ENCODE peak calls at places on chromosomes 12 and 14, in nine cellular contexts. P, G, N, H, O, J, I, S and Y are unnamed samples.

GRCh38 chr12:98594050-98594853 is 766 bp downstream of the SLC25A3 start:
- DNase-seq in P (no peak), N (peak), O (no peak), G (peak), S (no peak), I (no peak), H (no peak), J (no peak), Y (peak)

GRCh38 chr14:44396226-44396625 is 110.9 kb downstream of the FSCB start:
- DNase-seq in S (no peak), H (no peak), N (no peak), P (no peak), I (no peak), J (no peak), O (no peak), G (no peak), Y (no peak)

GRCh38 chr14:50260511-50260910 is 29.1 kb upstream of the SOS2 start:
- DNase-seq in J (no peak), G (peak), P (no peak), N (no peak), O (peak), I (peak), H (no peak), S (no peak), Y (no peak)

GRCh38 chr12:95700316-95700785 is 90.2 kb downstream of the NTN4 start:
- DNase-seq in I (no peak), S (no peak), G (peak), P (no peak), O (peak), H (no peak), N (no peak), J (peak), Y (no peak)

GRCh38 chr14:73591690-73592448 is at the start of gene ACOT4:
- DNase-seq in J (peak), I (no peak), N (peak), G (peak), H (no peak), S (no peak), P (no peak), O (peak), Y (peak)

GRCh38 chr14:104014764-104015163 is 70.7 kb upstream of the ASPG start:
- DNase-seq in N (no peak), H (no peak), J (no peak), O (no peak), G (no peak), I (no peak), S (no peak), P (no peak), Y (no peak)

GRCh38 chr12:77349703-77350102 is 284.3 kb upstream of the E2F7 start:
- DNase-seq in H (no peak), I (no peak), O (no peak), P (no peak), J (no peak), G (no peak), N (no peak), S (no peak), Y (no peak)

GRCh38 chr12:130431176-130431575 is 93.5 kb downstream of the PIWIL1 start:
- DNase-seq in P (no peak), J (no peak), N (no peak), O (no peak), H (no peak), I (no peak), G (no peak), S (no peak), Y (no peak)

GRCh38 chr12:51911788-51912711 is 4.7 kb downstream of the ACVRL1 start:
- DNase-seq in N (no peak), O (peak), J (no peak), G (peak), P (no peak), I (no peak), S (no peak), H (no peak), Y (no peak)

GRCh38 chr12:52058631-52059324 is 7.5 kb downstream of the NR4A1 start:
- DNase-seq in P (no peak), S (peak), O (peak), G (no peak), J (no peak), I (no peak), N (no peak), H (no peak), Y (no peak)

GRCh38 chr12:111035578-111036301 is 115.4 kb upstream of the MYL2 start:
- DNase-seq in H (no peak), S (no peak), P (no peak), G (no peak), I (no peak), O (no peak), N (no peak), J (no peak), Y (no peak)

GRCh38 chr12:3200032-3200617 is 122.9 kb downstream of the TSPAN9 start:
- DNase-seq in N (peak), O (peak), S (peak), H (no peak), I (no peak), P (no peak), G (no peak), J (no peak), Y (no peak)
- TF ChIP-seq POLR2A in N (no peak), O (peak), S (no peak), H (no peak), I (no peak), P (no peak), G (no peak), J (no peak), Y (no peak)

DNA sequence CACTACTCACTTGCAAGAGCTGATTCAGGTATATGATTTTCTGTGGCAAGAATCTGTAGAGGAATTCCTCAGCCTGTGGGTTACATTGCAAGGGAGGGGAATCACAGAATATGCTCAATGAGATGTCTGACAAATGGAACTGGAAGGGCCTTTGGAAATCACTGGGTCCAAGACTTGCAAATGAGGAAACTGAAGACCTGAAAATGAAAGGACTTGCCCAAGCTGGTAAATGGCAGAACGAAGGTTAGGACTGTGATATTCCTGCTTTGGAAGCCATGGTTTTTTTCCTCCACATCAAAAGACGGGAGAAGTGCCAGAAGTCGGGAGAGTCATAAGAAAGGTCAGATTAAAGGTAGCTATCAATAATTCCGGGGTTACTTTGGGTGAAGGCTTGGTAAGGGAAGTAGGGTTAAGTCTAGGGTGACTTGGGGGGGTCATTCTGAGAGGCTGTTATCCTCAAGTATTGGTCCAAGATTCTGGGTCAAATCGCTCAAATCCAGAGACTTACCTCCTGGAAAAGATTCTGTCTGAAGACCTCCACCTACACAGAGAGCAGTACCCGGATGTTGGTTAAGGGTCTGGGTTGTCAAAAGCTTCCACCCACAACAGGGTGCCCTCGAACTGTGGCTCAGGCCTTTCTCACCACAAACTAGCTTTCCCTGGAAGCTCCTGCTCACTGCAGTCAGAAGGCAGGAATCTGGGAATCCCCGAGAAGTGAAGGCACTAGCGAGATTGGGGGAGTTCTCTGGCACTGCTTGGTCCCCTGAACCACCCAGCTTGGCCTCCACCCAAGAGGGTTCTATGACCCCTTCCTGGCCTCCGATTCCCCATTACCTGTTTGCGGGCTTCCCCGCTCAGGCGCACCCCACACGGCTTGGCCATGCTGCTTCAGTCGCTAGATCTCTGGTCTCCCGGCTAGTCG is at the start of gene PSME2:
- DNase-seq in H (no peak), O (peak), S (no peak), G (peak), N (no peak), I (no peak), J (no peak), P (no peak), Y (no peak)
- TF ChIP-seq POLR2A in H (no peak), O (peak), S (no peak), G (peak), N (peak), I (peak), J (peak), P (no peak), Y (no peak)

GRCh38 chr12:1594295-1595025 is at the start of gene FBXL14:
- DNase-seq in I (peak), H (peak), J (peak), G (peak), N (peak), S (peak), P (no peak), O (peak), Y (peak)
- TF ChIP-seq POLR2A in I (peak), H (no peak), J (peak), G (peak), N (no peak), S (peak), P (no peak), O (no peak), Y (no peak)

GRCh38 chr14:99793213-99794155 is at the start of gene EML1:
- DNase-seq in S (peak), J (peak), N (peak), H (no peak), P (no peak), I (peak), G (peak), O (peak), Y (peak)
- TF ChIP-seq POLR2A in S (no peak), J (no peak), N (peak), H (no peak), P (no peak), I (no peak), G (no peak), O (peak), Y (no peak)

GRCh38 chr12:93587601-93588000 is 15.1 kb downstream of the SOCS2 start:
- DNase-seq in J (no peak), N (no peak), I (no peak), P (no peak), O (no peak), G (peak), H (no peak), S (no peak), Y (no peak)

GRCh38 chr12:93593833-93594232 is 21.4 kb downstream of the SOCS2 start:
- DNase-seq in H (no peak), O (no peak), J (no peak), G (no peak), S (no peak), I (no peak), N (no peak), P (no peak), Y (no peak)

GRCh38 chr12:93592641-93593396 is 20.3 kb downstream of the SOCS2 start:
- DNase-seq in O (no peak), P (no peak), G (no peak), N (no peak), J (no peak), H (no peak), S (no peak), I (no peak), Y (no peak)

GRCh38 chr12:93594766-93595165 is 22.3 kb downstream of the SOCS2 start:
- DNase-seq in J (no peak), S (no peak), N (no peak), H (no peak), G (no peak), O (no peak), I (no peak), P (no peak), Y (no peak)

DNA sequence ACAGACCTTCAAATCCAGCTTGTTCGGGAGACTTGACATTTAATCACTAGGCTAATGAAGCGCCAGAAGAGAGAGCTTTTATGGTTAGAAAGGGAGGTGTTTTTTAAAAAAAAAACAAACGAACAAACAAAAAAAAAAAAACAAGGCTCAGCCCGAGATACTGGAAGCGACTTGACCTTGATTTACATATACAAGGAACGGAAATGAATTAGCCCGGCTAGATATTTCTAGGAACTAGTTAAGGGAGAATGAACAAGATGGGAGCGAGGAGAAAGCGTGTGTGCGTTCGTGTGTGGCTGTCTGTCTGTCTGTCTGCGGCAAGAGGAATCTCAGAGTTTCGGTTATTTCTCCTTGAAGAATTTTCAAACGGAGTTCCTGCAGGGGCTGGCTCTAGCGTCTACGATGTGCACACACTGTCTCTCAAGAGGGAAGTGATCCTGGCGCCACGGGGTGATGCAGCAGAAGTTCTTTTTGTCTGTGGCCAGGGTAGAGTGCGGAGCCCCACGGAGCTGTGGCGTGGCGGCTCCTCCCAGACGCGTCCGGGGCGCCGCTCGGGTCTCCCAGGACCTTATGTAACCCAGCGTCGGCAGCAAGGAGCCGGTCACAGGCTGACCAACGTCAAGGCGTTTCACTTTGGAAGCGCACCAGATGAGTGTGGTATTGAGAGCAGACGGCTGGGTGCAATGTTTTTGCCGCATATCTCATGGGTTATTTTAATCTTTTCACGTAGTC is 18.8 kb downstream of the SOCS2 start:
- DNase-seq in O (peak), P (no peak), J (no peak), G (peak), H (peak), S (peak), I (peak), N (peak), Y (peak)
- TF ChIP-seq POLR2A in O (peak), P (no peak), J (no peak), G (no peak), H (no peak), S (no peak), I (no peak), N (peak), Y (no peak)

GRCh38 chr12:92055877-92056276 is 89.8 kb downstream of the BTG1 start:
- DNase-seq in O (no peak), S (no peak), N (peak), I (no peak), J (no peak), P (no peak), G (no peak), H (no peak), Y (no peak)
- TF ChIP-seq POLR2A in O (no peak), S (no peak), N (no peak), I (no peak), J (no peak), P (no peak), G (no peak), H (no peak), Y (no peak)